ENCODE peak calls at places on chromosome 3, in five cellular contexts. One of them, this sample, is unnamed.
A peak's percentile ranks its signal among the peaks of the same experiment; 100 is the strongest.

GRCh38 chr3:14082108-14082657 is 42.5 kb downstream of the CHCHD4 start:
- DNase-seq in thoracic aorta: no peak
- DNase-seq in pancreas: no peak
- DNase-seq in Karpas-422: no peak
- DNase-seq in neural progenitor cell: no peak
- DNase-seq in this sample: no peak

GRCh38 chr3:12964713-12965612 is 108.3 kb downstream of the IQSEC1 start:
- DNase-seq in thoracic aorta: no peak
- DNase-seq in pancreas: no peak
- DNase-seq in Karpas-422: no peak
- DNase-seq in neural progenitor cell: no peak
- DNase-seq in this sample: no peak

GRCh38 chr3:109339714-109340648 is 2.6 kb upstream of the DPPA4 start:
- DNase-seq in thoracic aorta: no peak
- DNase-seq in pancreas: no peak
- DNase-seq in Karpas-422: no peak
- DNase-seq in neural progenitor cell: no peak
- DNase-seq in this sample: no peak

GRCh38 chr3:156751461-156752025 is 74.6 kb upstream of the LEKR1 start:
- DNase-seq in thoracic aorta: no peak
- DNase-seq in pancreas: no peak
- DNase-seq in Karpas-422: no peak
- DNase-seq in neural progenitor cell: peak; percentile 90
- DNase-seq in this sample: no peak

GRCh38 chr3:52249683-52250082 is 4.1 kb downstream of the PPM1M start:
- DNase-seq in thoracic aorta: no peak
- DNase-seq in pancreas: no peak
- DNase-seq in Karpas-422: no peak
- DNase-seq in neural progenitor cell: no peak
- DNase-seq in this sample: peak; percentile 45

GRCh38 chr3:33848624-33849347 is 50.4 kb downstream of the PDCD6IP start:
- DNase-seq in thoracic aorta: no peak
- DNase-seq in pancreas: no peak
- DNase-seq in Karpas-422: no peak
- DNase-seq in neural progenitor cell: peak; percentile 16
- DNase-seq in this sample: no peak

GRCh38 chr3:123086110-123086642 is 19.4 kb downstream of the PDIA5 start:
- DNase-seq in thoracic aorta: no peak
- DNase-seq in pancreas: no peak
- DNase-seq in Karpas-422: no peak
- DNase-seq in neural progenitor cell: no peak
- DNase-seq in this sample: no peak

GRCh38 chr3:94694894-94695293 is 632.0 kb downstream of the NSUN3 start:
- DNase-seq in thoracic aorta: no peak
- DNase-seq in pancreas: no peak
- DNase-seq in Karpas-422: no peak
- DNase-seq in neural progenitor cell: no peak
- DNase-seq in this sample: no peak

GRCh38 chr3:36911990-36912804 is 32.7 kb downstream of the TRANK1 start:
- DNase-seq in thoracic aorta: no peak
- DNase-seq in pancreas: no peak
- DNase-seq in Karpas-422: peak; percentile 96
- DNase-seq in neural progenitor cell: no peak
- DNase-seq in this sample: no peak

GRCh38 chr3:197394464-197395321 is 96.3 kb upstream of the DLG1 start:
- DNase-seq in thoracic aorta: peak; percentile 35
- DNase-seq in pancreas: no peak
- DNase-seq in Karpas-422: no peak
- DNase-seq in neural progenitor cell: no peak
- DNase-seq in this sample: no peak

GRCh38 chr3:101466465-101467309 is 46.3 kb downstream of the SENP7 start:
- DNase-seq in thoracic aorta: no peak
- DNase-seq in pancreas: no peak
- DNase-seq in Karpas-422: peak; percentile 38
- DNase-seq in neural progenitor cell: peak; percentile 62
- DNase-seq in this sample: peak; percentile 52

GRCh38 chr3:61530355-61530754 is 31.0 kb upstream of the PTPRG start:
- DNase-seq in thoracic aorta: no peak
- DNase-seq in pancreas: no peak
- DNase-seq in Karpas-422: peak; percentile 67
- DNase-seq in neural progenitor cell: peak; percentile 76
- DNase-seq in this sample: no peak

GRCh38 chr3:178948546-178948945 is 123.1 kb downstream of the ZMAT3 start:
- DNase-seq in thoracic aorta: no peak
- DNase-seq in pancreas: no peak
- DNase-seq in Karpas-422: no peak
- DNase-seq in neural progenitor cell: no peak
- DNase-seq in this sample: no peak

GRCh38 chr3:10524270-10524669 is 18.9 kb upstream of the ATP2B2 start:
- DNase-seq in thoracic aorta: no peak
- DNase-seq in pancreas: no peak
- DNase-seq in Karpas-422: no peak
- DNase-seq in neural progenitor cell: no peak
- DNase-seq in this sample: no peak

GRCh38 chr3:196804775-196805174 is 62.9 kb upstream of the SENP5 start:
- DNase-seq in thoracic aorta: no peak
- DNase-seq in pancreas: no peak
- DNase-seq in Karpas-422: no peak
- DNase-seq in neural progenitor cell: no peak
- DNase-seq in this sample: no peak

GRCh38 chr3:133588784-133589465 is 15.4 kb downstream of the CDV3 start:
- DNase-seq in thoracic aorta: no peak
- DNase-seq in pancreas: no peak
- DNase-seq in Karpas-422: peak; percentile 64
- DNase-seq in neural progenitor cell: no peak
- DNase-seq in this sample: no peak

GRCh38 chr3:147838650-147839049 is 429.5 kb downstream of the ZIC1 start:
- DNase-seq in thoracic aorta: no peak
- DNase-seq in pancreas: no peak
- DNase-seq in Karpas-422: no peak
- DNase-seq in neural progenitor cell: no peak
- DNase-seq in this sample: no peak

GRCh38 chr3:53518495-53518981 is 24.1 kb downstream of the CACNA1D start:
- DNase-seq in thoracic aorta: no peak
- DNase-seq in pancreas: no peak
- DNase-seq in Karpas-422: no peak
- DNase-seq in neural progenitor cell: no peak
- DNase-seq in this sample: no peak

GRCh38 chr3:115148142-115148790 is 1.2 kb upstream of the ZBTB20 start:
- DNase-seq in thoracic aorta: no peak
- DNase-seq in pancreas: no peak
- DNase-seq in Karpas-422: peak; percentile 61
- DNase-seq in neural progenitor cell: no peak
- DNase-seq in this sample: no peak

GRCh38 chr3:184231671-184232070 is 2.3 kb downstream of the VWA5B2 start:
- DNase-seq in thoracic aorta: no peak
- DNase-seq in pancreas: no peak
- DNase-seq in Karpas-422: no peak
- DNase-seq in neural progenitor cell: no peak
- DNase-seq in this sample: no peak

GRCh38 chr3:11457126-11457525 is 184.9 kb downstream of the ATG7 start:
- DNase-seq in thoracic aorta: no peak
- DNase-seq in pancreas: no peak
- DNase-seq in Karpas-422: no peak
- DNase-seq in neural progenitor cell: no peak
- DNase-seq in this sample: no peak

GRCh38 chr3:111012388-111013248 is 59.0 kb upstream of the NECTIN3 start:
- DNase-seq in thoracic aorta: no peak
- DNase-seq in pancreas: no peak
- DNase-seq in Karpas-422: peak; percentile 29
- DNase-seq in neural progenitor cell: peak; percentile 52
- DNase-seq in this sample: no peak

GRCh38 chr3:150775001-150775599 is 12.1 kb upstream of the SIAH2 start:
- DNase-seq in thoracic aorta: no peak
- DNase-seq in pancreas: no peak
- DNase-seq in Karpas-422: no peak
- DNase-seq in neural progenitor cell: no peak
- DNase-seq in this sample: no peak

GRCh38 chr3:82080792-82081191 is 319.3 kb upstream of the GBE1 start:
- DNase-seq in thoracic aorta: no peak
- DNase-seq in pancreas: no peak
- DNase-seq in Karpas-422: no peak
- DNase-seq in neural progenitor cell: no peak
- DNase-seq in this sample: no peak

GRCh38 chr3:123070471-123070870 is 3.6 kb downstream of the PDIA5 start:
- DNase-seq in thoracic aorta: no peak
- DNase-seq in pancreas: no peak
- DNase-seq in Karpas-422: no peak
- DNase-seq in neural progenitor cell: no peak
- DNase-seq in this sample: no peak

GRCh38 chr3:28328188-28329151 is 20.1 kb upstream of the ZCWPW2 start:
- DNase-seq in thoracic aorta: no peak
- DNase-seq in pancreas: no peak
- DNase-seq in Karpas-422: peak; percentile 71
- DNase-seq in neural progenitor cell: peak; percentile 16
- DNase-seq in this sample: no peak

GRCh38 chr3:39141211-39141995 is 12.0 kb downstream of the CSRNP1 start:
- DNase-seq in thoracic aorta: no peak
- DNase-seq in pancreas: peak; percentile 86
- DNase-seq in Karpas-422: no peak
- DNase-seq in neural progenitor cell: no peak
- DNase-seq in this sample: peak; percentile 83

GRCh38 chr3:184727357-184728060 is 15.6 kb upstream of the MAGEF1 start:
- DNase-seq in thoracic aorta: no peak
- DNase-seq in pancreas: no peak
- DNase-seq in Karpas-422: peak; percentile 93
- DNase-seq in neural progenitor cell: peak; percentile 93
- DNase-seq in this sample: peak; percentile 26

GRCh38 chr3:154105218-154105975 is 15.8 kb upstream of the ARHGEF26 start:
- DNase-seq in thoracic aorta: no peak
- DNase-seq in pancreas: no peak
- DNase-seq in Karpas-422: no peak
- DNase-seq in neural progenitor cell: no peak
- DNase-seq in this sample: no peak

DNA sequence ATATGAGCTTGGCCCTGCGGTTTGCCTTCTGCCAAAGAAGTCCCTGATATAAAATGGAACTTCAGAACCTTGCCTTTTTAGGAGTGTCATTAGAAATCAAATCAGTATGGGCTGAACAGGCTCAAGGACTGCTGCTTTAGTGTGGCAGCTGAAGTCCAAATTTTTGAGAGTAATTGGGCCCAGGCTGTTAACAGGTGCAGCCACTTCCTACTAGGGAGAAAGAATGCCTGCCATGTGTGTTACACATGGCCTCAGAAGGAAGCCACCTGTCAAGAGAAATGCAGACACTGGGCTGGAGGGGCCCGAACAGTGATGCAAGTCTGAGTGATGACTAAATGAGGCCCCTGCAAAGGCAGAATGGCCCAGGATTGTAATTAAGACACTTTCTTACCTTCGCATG is 786.7 kb upstream of the CFAP20DC start:
- DNase-seq in thoracic aorta: no peak
- DNase-seq in pancreas: no peak
- DNase-seq in Karpas-422: no peak
- DNase-seq in neural progenitor cell: no peak
- DNase-seq in this sample: no peak
- H3K4me1 ChIP-seq in thoracic aorta: no peaks in the 10 kb centered on the region
- H3K4me1 ChIP-seq in pancreas: no peaks in the 10 kb centered on the region
- H3K4me1 ChIP-seq in Karpas-422: no peaks in the 10 kb centered on the region
- H3K4me1 ChIP-seq in neural progenitor cell: no peaks in the 10 kb centered on the region
- H3K4me1 ChIP-seq in this sample: no peaks in the 10 kb centered on the region

GRCh38 chr3:132209860-132210259 is 107.3 kb upstream of the ACP3 start:
- DNase-seq in thoracic aorta: no peak
- DNase-seq in pancreas: no peak
- DNase-seq in Karpas-422: no peak
- DNase-seq in neural progenitor cell: no peak
- DNase-seq in this sample: no peak
- H3K27me3 ChIP-seq in thoracic aorta: no peaks in the 10 kb centered on the region
- H3K27me3 ChIP-seq in pancreas: no peaks in the 10 kb centered on the region
- H3K27me3 ChIP-seq in Karpas-422: no peaks in the 10 kb centered on the region
- H3K27me3 ChIP-seq in neural progenitor cell: peaks cover 6% of the 10 kb centered on the region
- H3K27me3 ChIP-seq in this sample: no peaks in the 10 kb centered on the region

GRCh38 chr3:49719214-49719884 is at the start of gene AMIGO3:
- DNase-seq in thoracic aorta: peak; percentile 90
- DNase-seq in pancreas: peak; percentile 96
- DNase-seq in Karpas-422: peak; percentile 97
- DNase-seq in neural progenitor cell: peak; percentile 97
- DNase-seq in this sample: peak; percentile 96
- H3K27ac ChIP-seq in thoracic aorta: peak within 1 kb of the TSS; percentile 65
- H3K27ac ChIP-seq in pancreas: no peak within 1 kb of the TSS
- H3K27ac ChIP-seq in Karpas-422: no peak within 1 kb of the TSS
- H3K27ac ChIP-seq in neural progenitor cell: no peak within 1 kb of the TSS
- H3K27ac ChIP-seq in this sample: peak within 1 kb of the TSS; percentile 65

GRCh38 chr3:23217872-23218554 is 14.9 kb downstream of the UBE2E2 start:
- DNase-seq in thoracic aorta: no peak
- DNase-seq in pancreas: no peak
- DNase-seq in Karpas-422: no peak
- DNase-seq in neural progenitor cell: no peak
- DNase-seq in this sample: no peak
- H3K4me1 ChIP-seq in thoracic aorta: peaks cover 16% of the 10 kb centered on the region
- H3K4me1 ChIP-seq in pancreas: no peaks in the 10 kb centered on the region
- H3K4me1 ChIP-seq in Karpas-422: peaks cover 24% of the 10 kb centered on the region
- H3K4me1 ChIP-seq in neural progenitor cell: no peaks in the 10 kb centered on the region
- H3K4me1 ChIP-seq in this sample: no peaks in the 10 kb centered on the region

This sample was measured in Peyer's patch.